ENCODE peak calls at places on chromosomes 12 and 14, in ten cellular contexts. O is stimulated activated naive B cell treated with anti-CD40 and anti-IgM and Interleukin-4, amounts not matched to agents 10 μg/mL and 1 μg/mL and 100 μg/mL, for 72 hours; L is EL; B is G401; Y is GM04504; U is mesendoderm; T is HCT116; V is T-cell; H is GM12864; M is stimulated activated CD4-positive, alpha-beta T cell treated with anti-CD3 and anti-CD28 coated beads, Interleukin-1b, Interleukin-23, amount 100 ng/mL, for 1 hour. W is an unnamed sample.

GRCh38 chr12:117968084-117968789 is 553 bp downstream of the KSR2 start:
- DNase-seq in O (no peak), L (no peak), B (peak), Y (no peak), U (no peak), T (no peak), V (no peak), H (no peak), M (no peak), W (no peak)

GRCh38 chr14:71532349-71532748 is 399.9 kb upstream of the RGS6 start:
- DNase-seq in O (no peak), L (no peak), B (no peak), Y (no peak), U (no peak), T (no peak), V (no peak), H (no peak), M (no peak), W (peak)

GRCh38 chr12:6180300-6181051 is 19.7 kb upstream of the CD9 start:
- DNase-seq in O (no peak), L (peak), B (no peak), Y (peak), U (no peak), T (peak), V (no peak), H (no peak), M (no peak), W (peak)

GRCh38 chr12:76055393-76055792 is 23.8 kb upstream of the PHLDA1 start:
- DNase-seq in O (no peak), L (no peak), B (no peak), Y (no peak), U (peak), T (no peak), V (no peak), H (no peak), M (no peak), W (no peak)

GRCh38 chr12:14577344-14577743 is 9.7 kb upstream of the PLBD1 start:
- DNase-seq in O (no peak), L (no peak), B (no peak), Y (no peak), U (no peak), T (no peak), V (no peak), H (peak), M (no peak), W (no peak)

GRCh38 chr12:109596418-109597244 is 23.0 kb downstream of the MVK start:
- DNase-seq in O (no peak), L (no peak), B (no peak), Y (no peak), U (no peak), T (no peak), V (no peak), H (no peak), M (no peak), W (no peak)

GRCh38 chr14:106665814-106666213 is 1139.4 kb downstream of the TMEM121 start:
- DNase-seq in O (no peak), L (no peak), B (no peak), Y (no peak), U (no peak), T (no peak), V (no peak), H (no peak), M (no peak), W (no peak)

GRCh38 chr14:44438936-44439335 is 68.1 kb downstream of the FSCB start:
- DNase-seq in O (no peak), L (no peak), B (no peak), Y (no peak), U (no peak), T (no peak), V (no peak), H (no peak), M (no peak), W (no peak)

GRCh38 chr14:21735639-21736307 is 62.2 kb upstream of the OR4E1 start:
- DNase-seq in O (no peak), L (no peak), B (no peak), Y (no peak), U (no peak), T (no peak), V (peak), H (no peak), M (no peak), W (no peak)

GRCh38 chr12:13897811-13898210 is 83.6 kb downstream of the GRIN2B start:
- DNase-seq in O (no peak), L (no peak), B (no peak), Y (no peak), U (no peak), T (no peak), V (no peak), H (no peak), M (no peak), W (no peak)

GRCh38 chr14:25122188-25122587 is 72.2 kb upstream of the STXBP6 start:
- DNase-seq in O (no peak), L (peak), B (no peak), Y (no peak), U (no peak), T (no peak), V (no peak), H (no peak), M (no peak), W (peak)

GRCh38 chr12:121170581-121171260 is 38.0 kb downstream of the P2RX7 start:
- DNase-seq in O (no peak), L (peak), B (no peak), Y (no peak), U (no peak), T (no peak), V (no peak), H (no peak), M (no peak), W (peak)

GRCh38 chr12:53770281-53770680 is 18.5 kb upstream of the CISTR start:
- DNase-seq in O (no peak), L (peak), B (no peak), Y (peak), U (no peak), T (peak), V (no peak), H (no peak), M (no peak), W (peak)

GRCh38 chr12:119728437-119728730 is 60.5 kb downstream of the PRKAB1 start:
- DNase-seq in O (no peak), L (no peak), B (peak), Y (no peak), U (no peak), T (no peak), V (no peak), H (no peak), M (no peak), W (no peak)

GRCh38 chr12:92739099-92739498 is 36.3 kb downstream of the PLEKHG7 start:
- DNase-seq in O (no peak), L (no peak), B (no peak), Y (no peak), U (peak), T (no peak), V (no peak), H (no peak), M (no peak), W (peak)

GRCh38 chr12:85057370-85057963 is 21.3 kb downstream of the LRRIQ1 start:
- DNase-seq in O (no peak), L (peak), B (peak), Y (peak), U (peak), T (peak), V (no peak), H (peak), M (no peak), W (peak)

GRCh38 chr12:92543872-92544271 is 158.9 kb upstream of the PLEKHG7 start:
- DNase-seq in O (no peak), L (no peak), B (no peak), Y (no peak), U (no peak), T (no peak), V (no peak), H (no peak), M (no peak), W (no peak)

GRCh38 chr12:116722245-116722644 is 15.6 kb downstream of the SPRING1 start:
- DNase-seq in O (no peak), L (no peak), B (no peak), Y (no peak), U (no peak), T (no peak), V (no peak), H (no peak), M (no peak), W (no peak)

GRCh38 chr14:68417007-68417659 is 375.7 kb downstream of the ZFP36L1 start:
- DNase-seq in O (no peak), L (no peak), B (no peak), Y (no peak), U (no peak), T (no peak), V (no peak), H (no peak), M (no peak), W (no peak)

GRCh38 chr12:30515351-30515750 is 180.3 kb downstream of the IPO8 start:
- DNase-seq in O (no peak), L (no peak), B (peak), Y (no peak), U (peak), T (peak), V (no peak), H (no peak), M (no peak), W (no peak)

GRCh38 chr14:51619551-51619950 is 32.2 kb upstream of the FRMD6 start:
- DNase-seq in O (no peak), L (no peak), B (no peak), Y (no peak), U (no peak), T (no peak), V (no peak), H (no peak), M (no peak), W (no peak)

GRCh38 chr14:103078420-103078749 is 5.6 kb upstream of the LBHD2 start:
- DNase-seq in O (peak), L (peak), B (peak), Y (peak), U (peak), T (peak), V (peak), H (peak), M (peak), W (peak)

GRCh38 chr14:89616425-89617141 is 199.6 kb upstream of the FOXN3 start:
- DNase-seq in O (no peak), L (peak), B (peak), Y (no peak), U (peak), T (no peak), V (peak), H (peak), M (no peak), W (no peak)

GRCh38 chr12:95877622-95878021 is 18.9 kb downstream of the SNRPF start:
- DNase-seq in O (no peak), L (no peak), B (no peak), Y (no peak), U (no peak), T (no peak), V (no peak), H (no peak), M (no peak), W (peak)

GRCh38 chr12:85277900-85278597 is 2.0 kb upstream of the ALX1 start:
- DNase-seq in O (no peak), L (no peak), B (no peak), Y (no peak), U (peak), T (no peak), V (no peak), H (no peak), M (no peak), W (no peak)

W was measured in Daoy.